ENCODE peak calls at places on chromosomes 13 and 19, in seven cellular contexts. V is adrenal gland; Y is activated CD8-positive, alpha-beta memory T cell treated with anti-CD3 and anti-CD28 coated beads, Interleukin-2, amount 10 ng/mL, durations not matched to agents 7 days and 5 days; U is right cardiac atrium; Z is putamen; K is uterus; Q is HT1080. E is an unnamed sample.

GRCh38 chr13:50909605-50910482 is at the start of gene RNASEH2B:
- DNase-seq in V (peak; percentile 59), Y (peak; percentile 79), U (peak; percentile 92), Z (peak; percentile 49), K (peak; percentile 57), Q (peak; percentile 56), E (peak; percentile 90)

GRCh38 chr13:99528547-99528946 is 27.3 kb downstream of the TM9SF2 start:
- DNase-seq in V (no peak), Y (peak; percentile 51), U (no peak), Z (no peak), K (no peak), Q (peak; percentile 7), E (no peak)

GRCh38 chr19:2345794-2346663 is 14.0 kb upstream of the TMPRSS9 start:
- DNase-seq in V (no peak), Y (no peak), U (peak; percentile 85), Z (no peak), K (no peak), Q (no peak), E (no peak)

GRCh38 chr19:30136591-30136990 is 194.6 kb downstream of the URI1 start:
- DNase-seq in V (no peak), Y (no peak), U (no peak), Z (no peak), K (no peak), Q (peak; percentile 26), E (no peak)

GRCh38 chr19:44988896-44989563 is 12.2 kb upstream of the RELB start:
- DNase-seq in V (peak; percentile 78), Y (peak; percentile 75), U (peak; percentile 81), Z (no peak), K (peak; percentile 58), Q (peak; percentile 43), E (peak; percentile 89)

GRCh38 chr13:60759499-60759898 is 362.5 kb downstream of the TDRD3 start:
- DNase-seq in V (peak; percentile 29), Y (no peak), U (no peak), Z (no peak), K (no peak), Q (peak; percentile 45), E (no peak)

GRCh38 chr19:53659292-53659691 is 27.5 kb downstream of the DPRX start:
- DNase-seq in V (no peak), Y (no peak), U (no peak), Z (peak; percentile 64), K (no peak), Q (peak; percentile 24), E (no peak)

GRCh38 chr13:91072511-91072910 is 275.0 kb upstream of the MIR17HG start:
- DNase-seq in V (no peak), Y (no peak), U (no peak), Z (no peak), K (no peak), Q (no peak), E (no peak)

GRCh38 chr19:52034051-52034728 is 6.0 kb upstream of the ZNF614 start:
- DNase-seq in V (no peak), Y (no peak), U (no peak), Z (no peak), K (no peak), Q (no peak), E (no peak)

GRCh38 chr13:97460853-97461252 is 26.9 kb downstream of the RAP2A start:
- DNase-seq in V (no peak), Y (no peak), U (no peak), Z (no peak), K (no peak), Q (no peak), E (no peak)

GRCh38 chr19:9075064-9075964 is 11.5 kb upstream of the OR1M1 start:
- DNase-seq in V (peak; percentile 93), Y (no peak), U (peak; percentile 83), Z (peak; percentile 18), K (peak; percentile 96), Q (peak; percentile 93), E (peak; percentile 80)

GRCh38 chr19:1567116-1567847 is 843 bp downstream of the MEX3D start:
- DNase-seq in V (no peak), Y (no peak), U (peak; percentile 82), Z (no peak), K (no peak), Q (no peak), E (no peak)

GRCh38 chr13:48561461-48562224 is 28.8 kb upstream of the RCBTB2 start:
- DNase-seq in V (no peak), Y (peak; percentile 70), U (no peak), Z (no peak), K (no peak), Q (no peak), E (no peak)

GRCh38 chr19:35938282-35939224 is 2.4 kb downstream of the LRFN3 start:
- DNase-seq in V (no peak), Y (no peak), U (no peak), Z (no peak), K (no peak), Q (no peak), E (peak; percentile 38)

GRCh38 chr13:29573190-29573589 is 22.3 kb downstream of the SLC7A1 start:
- DNase-seq in V (no peak), Y (no peak), U (peak; percentile 57), Z (no peak), K (no peak), Q (no peak), E (peak; percentile 68)

GRCh38 chr13:96652506-96652905 is 341.8 kb downstream of the OXGR1 start:
- DNase-seq in V (no peak), Y (no peak), U (no peak), Z (no peak), K (no peak), Q (no peak), E (no peak)

GRCh38 chr13:29782798-29783197 is 67.6 kb downstream of the UBL3 start:
- DNase-seq in V (no peak), Y (no peak), U (no peak), Z (no peak), K (no peak), Q (no peak), E (no peak)

GRCh38 chr19:53158119-53158656 is 665 bp downstream of the ZNF347 start:
- DNase-seq in V (peak; percentile 63), Y (peak; percentile 46), U (peak; percentile 65), Z (peak; percentile 25), K (peak; percentile 29), Q (no peak), E (peak; percentile 49)

GRCh38 chr13:44565881-44566280 is 10.2 kb downstream of the TSC22D1 start:
- DNase-seq in V (no peak), Y (no peak), U (no peak), Z (no peak), K (no peak), Q (no peak), E (no peak)

GRCh38 chr13:73215807-73216206 is 157.0 kb downstream of the KLF5 start:
- DNase-seq in V (no peak), Y (no peak), U (no peak), Z (no peak), K (no peak), Q (peak; percentile 15), E (no peak)

GRCh38 chr13:97189943-97190342 is 32.2 kb upstream of the MBNL2 start:
- DNase-seq in V (no peak), Y (no peak), U (no peak), Z (no peak), K (no peak), Q (no peak), E (no peak)

GRCh38 chr19:48513289-48514122 is 1.9 kb upstream of the LMTK3 start:
- DNase-seq in V (peak; percentile 65), Y (peak; percentile 88), U (peak; percentile 81), Z (peak; percentile 90), K (no peak), Q (peak; percentile 65), E (peak; percentile 84)

GRCh38 chr19:12133069-12133468 is 7.1 kb downstream of the ZNF20 start:
- DNase-seq in V (no peak), Y (no peak), U (no peak), Z (no peak), K (no peak), Q (no peak), E (no peak)

GRCh38 chr13:19860884-19861655 is 2.4 kb downstream of the ZMYM5 start:
- DNase-seq in V (peak; percentile 55), Y (peak; percentile 65), U (no peak), Z (no peak), K (no peak), Q (peak; percentile 94), E (no peak)

GRCh38 chr19:8935460-8935859 is 74.7 kb downstream of the MUC16 start:
- DNase-seq in V (no peak), Y (no peak), U (no peak), Z (no peak), K (no peak), Q (no peak), E (no peak)

GRCh38 chr13:36767276-36767675 is 51.7 kb upstream of the RFXAP start:
- DNase-seq in V (no peak), Y (no peak), U (no peak), Z (no peak), K (no peak), Q (no peak), E (no peak)

GRCh38 chr19:4198467-4199126 is 16.1 kb downstream of the ANKRD24 start:
- DNase-seq in V (no peak), Y (no peak), U (no peak), Z (peak; percentile 46), K (no peak), Q (no peak), E (no peak)

GRCh38 chr19:15110418-15110815 is 3.2 kb downstream of the SYDE1 start:
- DNase-seq in V (no peak), Y (no peak), U (no peak), Z (no peak), K (no peak), Q (no peak), E (peak; percentile 41)

GRCh38 chr13:74586839-74587238 is 452.6 kb upstream of the KLF12 start:
- DNase-seq in V (no peak), Y (no peak), U (no peak), Z (no peak), K (no peak), Q (peak; percentile 8), E (no peak)

GRCh38 chr19:46381746-46382345 is 31.5 kb downstream of the CCDC8 start:
- DNase-seq in V (no peak), Y (no peak), U (peak; percentile 36), Z (no peak), K (no peak), Q (no peak), E (no peak)